ENCODE peak calls at places on chromosomes 3 and 15, in six cellular contexts. One of them, this sample, is unnamed.

GRCh38 chr3:182105875-182106274 is 394.1 kb downstream of the SOX2 start:
- DNase-seq in neuronal stem cell: no peak
- DNase-seq in glutamatergic neuron: no peak
- DNase-seq in heart left ventricle: no peak
- DNase-seq in AG20443: no peak
- DNase-seq in stimulated activated CD4-positive, alpha-beta T cell treated with anti-CD3 and anti-CD28 coated beads, Interleukin-12 subunit alpha, Interleukin-12 subunit beta, amount 100 ng/mL, for 24 hours: no peak
- DNase-seq in this sample: no peak

GRCh38 chr3:192986399-192986798 is 68.7 kb upstream of the MB21D2 start:
- DNase-seq in AG20443: no peak
- DNase-seq in heart left ventricle: no peak
- DNase-seq in stimulated activated CD4-positive, alpha-beta T cell treated with anti-CD3 and anti-CD28 coated beads, Interleukin-12 subunit alpha, Interleukin-12 subunit beta, amount 100 ng/mL, for 24 hours: no peak
- DNase-seq in neuronal stem cell: no peak
- DNase-seq in glutamatergic neuron: no peak
- DNase-seq in this sample: no peak

GRCh38 chr3:112132975-112133448 is at the start of gene GCSAM:
- DNase-seq in glutamatergic neuron: no peak
- DNase-seq in neuronal stem cell: no peak
- DNase-seq in heart left ventricle: peak
- DNase-seq in AG20443: no peak
- DNase-seq in stimulated activated CD4-positive, alpha-beta T cell treated with anti-CD3 and anti-CD28 coated beads, Interleukin-12 subunit alpha, Interleukin-12 subunit beta, amount 100 ng/mL, for 24 hours: peak
- DNase-seq in this sample: no peak

GRCh38 chr15:81848701-81849100 is 197.1 kb downstream of the MEX3B start:
- DNase-seq in AG20443: no peak
- DNase-seq in stimulated activated CD4-positive, alpha-beta T cell treated with anti-CD3 and anti-CD28 coated beads, Interleukin-12 subunit alpha, Interleukin-12 subunit beta, amount 100 ng/mL, for 24 hours: no peak
- DNase-seq in heart left ventricle: no peak
- DNase-seq in neuronal stem cell: no peak
- DNase-seq in glutamatergic neuron: no peak
- DNase-seq in this sample: no peak

GRCh38 chr3:134666052-134666451 is 15.2 kb upstream of the KY start:
- DNase-seq in glutamatergic neuron: no peak
- DNase-seq in stimulated activated CD4-positive, alpha-beta T cell treated with anti-CD3 and anti-CD28 coated beads, Interleukin-12 subunit alpha, Interleukin-12 subunit beta, amount 100 ng/mL, for 24 hours: no peak
- DNase-seq in AG20443: no peak
- DNase-seq in heart left ventricle: no peak
- DNase-seq in neuronal stem cell: no peak
- DNase-seq in this sample: no peak

GRCh38 chr3:88617283-88617682 is 467.5 kb downstream of the C3orf38 start:
- DNase-seq in glutamatergic neuron: no peak
- DNase-seq in stimulated activated CD4-positive, alpha-beta T cell treated with anti-CD3 and anti-CD28 coated beads, Interleukin-12 subunit alpha, Interleukin-12 subunit beta, amount 100 ng/mL, for 24 hours: no peak
- DNase-seq in neuronal stem cell: no peak
- DNase-seq in heart left ventricle: no peak
- DNase-seq in AG20443: no peak
- DNase-seq in this sample: no peak

GRCh38 chr3:132029182-132029902 is 5.5 kb downstream of the CPNE4 start:
- DNase-seq in neuronal stem cell: peak
- DNase-seq in stimulated activated CD4-positive, alpha-beta T cell treated with anti-CD3 and anti-CD28 coated beads, Interleukin-12 subunit alpha, Interleukin-12 subunit beta, amount 100 ng/mL, for 24 hours: peak
- DNase-seq in AG20443: peak
- DNase-seq in heart left ventricle: peak
- DNase-seq in glutamatergic neuron: peak
- DNase-seq in this sample: peak

GRCh38 chr3:14651440-14652251 is at the start of gene CCDC174:
- DNase-seq in stimulated activated CD4-positive, alpha-beta T cell treated with anti-CD3 and anti-CD28 coated beads, Interleukin-12 subunit alpha, Interleukin-12 subunit beta, amount 100 ng/mL, for 24 hours: peak
- DNase-seq in glutamatergic neuron: peak
- DNase-seq in AG20443: peak
- DNase-seq in heart left ventricle: peak
- DNase-seq in neuronal stem cell: peak
- DNase-seq in this sample: peak

GRCh38 chr3:183895296-183895695 is 10.6 kb upstream of the PARL start:
- DNase-seq in stimulated activated CD4-positive, alpha-beta T cell treated with anti-CD3 and anti-CD28 coated beads, Interleukin-12 subunit alpha, Interleukin-12 subunit beta, amount 100 ng/mL, for 24 hours: no peak
- DNase-seq in neuronal stem cell: peak
- DNase-seq in glutamatergic neuron: no peak
- DNase-seq in AG20443: peak
- DNase-seq in heart left ventricle: no peak
- DNase-seq in this sample: no peak

GRCh38 chr15:85312486-85312885 is 67.9 kb upstream of the AKAP13 start:
- DNase-seq in glutamatergic neuron: no peak
- DNase-seq in AG20443: no peak
- DNase-seq in stimulated activated CD4-positive, alpha-beta T cell treated with anti-CD3 and anti-CD28 coated beads, Interleukin-12 subunit alpha, Interleukin-12 subunit beta, amount 100 ng/mL, for 24 hours: no peak
- DNase-seq in neuronal stem cell: no peak
- DNase-seq in heart left ventricle: no peak
- DNase-seq in this sample: no peak